ENCODE peak calls at places on chromosomes 12 and 14, in eight cellular contexts. P is COR-L47, G is GM23338, Q is ELF-1, C is substantia nigra, X is AG09309, W is BJ, D is colonic mucosa. A is an unnamed sample.

GRCh38 chr12:113200016-113200797 is 14.7 kb downstream of the RITA1 start:
- DNase-seq in G (no peak), D (no peak), Q (no peak), W (no peak), C (no peak), P (no peak), X (no peak), A (no peak)

GRCh38 chr12:76720068-76720467 is 43.8 kb upstream of the ZDHHC17 start:
- DNase-seq in X (no peak), D (no peak), W (no peak), C (no peak), P (no peak), G (no peak), Q (no peak), A (no peak)

GRCh38 chr12:54417712-54418440 is 1.2 kb downstream of the ITGA5 start:
- DNase-seq in P (no peak), Q (no peak), D (no peak), C (no peak), W (no peak), X (no peak), G (peak; percentile 52), A (no peak)

GRCh38 chr12:32988982-32989381 is 92.4 kb upstream of the PKP2 start:
- DNase-seq in C (no peak), X (no peak), W (no peak), G (peak; percentile 46), D (no peak), P (no peak), Q (no peak), A (no peak)

GRCh38 chr12:49296034-49296835 is 1.3 kb downstream of the PRPH start:
- DNase-seq in Q (peak; percentile 76), X (no peak), W (no peak), D (peak; percentile 73), P (peak; percentile 20), G (peak; percentile 78), C (no peak), A (peak; percentile 71)

GRCh38 chr14:59208224-59208814 is 19.9 kb downstream of the DAAM1 start:
- DNase-seq in D (no peak), C (no peak), P (no peak), W (no peak), Q (no peak), X (peak; percentile 58), G (no peak), A (no peak)

GRCh38 chr14:95472819-95473251 is 43.6 kb downstream of the SYNE3 start:
- DNase-seq in Q (no peak), D (no peak), X (no peak), G (no peak), P (no peak), C (no peak), W (no peak), A (no peak)

GRCh38 chr14:105060751-105061427 is 4.3 kb downstream of the GPR132 start:
- DNase-seq in C (peak; percentile 16), D (no peak), P (no peak), W (no peak), Q (no peak), G (no peak), X (no peak), A (no peak)

GRCh38 chr12:32261638-32262037 is 137.7 kb upstream of the FGD4 start:
- DNase-seq in P (no peak), W (no peak), X (no peak), D (no peak), C (no peak), G (peak; percentile 62), Q (no peak), A (no peak)

GRCh38 chr12:58529114-58529665 is 391.1 kb downstream of the LRIG3 start:
- DNase-seq in C (no peak), W (no peak), X (peak; percentile 10), G (no peak), Q (no peak), D (no peak), P (no peak), A (no peak)

GRCh38 chr12:2785017-2785416 is 9.8 kb upstream of the FKBP4 start:
- DNase-seq in Q (no peak), P (no peak), C (no peak), G (no peak), W (no peak), X (no peak), D (no peak), A (no peak)

GRCh38 chr12:106362971-106363370 is 5.4 kb downstream of the POLR3B start:
- DNase-seq in Q (no peak), X (no peak), G (no peak), P (no peak), C (no peak), D (no peak), W (no peak), A (no peak)

GRCh38 chr12:51048601-51049369 is 658 bp downstream of the LETMD1 start:
- DNase-seq in D (peak; percentile 24), W (no peak), P (no peak), C (no peak), G (no peak), Q (peak; percentile 38), X (no peak), A (no peak)

GRCh38 chr14:38944691-38945090 is 158.3 kb downstream of the SEC23A start:
- DNase-seq in G (no peak), W (no peak), P (no peak), Q (no peak), C (no peak), X (no peak), D (no peak), A (no peak)

GRCh38 chr14:89012272-89013097 is 188.0 kb downstream of the TTC8 start:
- DNase-seq in P (no peak), G (no peak), D (peak; percentile 46), X (no peak), W (no peak), Q (no peak), C (no peak), A (no peak)

GRCh38 chr14:79992799-79993198 is 218.5 kb downstream of the DIO2 start:
- DNase-seq in D (no peak), G (peak; percentile 57), Q (peak; percentile 73), W (no peak), C (no peak), P (no peak), X (no peak), A (no peak)

GRCh38 chr12:16008442-16008841 is 97.3 kb downstream of the DERA start:
- DNase-seq in Q (no peak), P (no peak), W (no peak), X (no peak), G (no peak), D (no peak), C (no peak), A (no peak)

GRCh38 chr14:99688210-99688581 is 4.1 kb downstream of the CYP46A1 start:
- DNase-seq in W (no peak), Q (no peak), G (no peak), C (no peak), D (peak; percentile 15), P (no peak), X (no peak), A (no peak)

GRCh38 chr12:28535216-28535615 is 345.0 kb downstream of the CCDC91 start:
- DNase-seq in G (no peak), Q (no peak), W (peak; percentile 9), X (peak; percentile 44), D (no peak), P (no peak), C (no peak), A (no peak)

GRCh38 chr12:100675432-100675831 is 101.9 kb downstream of the GAS2L3 start:
- DNase-seq in W (no peak), Q (no peak), X (peak; percentile 5), D (no peak), G (no peak), P (peak; percentile 87), C (no peak), A (peak; percentile 21)

GRCh38 chr14:95685978-95686922 is at the start of gene TCL1B:
- DNase-seq in X (no peak), Q (peak; percentile 56), G (peak; percentile 71), D (no peak), P (no peak), W (no peak), C (no peak), A (no peak)

GRCh38 chr14:106455026-106455425 is 928.6 kb downstream of the TMEM121 start:
- DNase-seq in Q (no peak), W (no peak), X (no peak), G (no peak), D (no peak), P (no peak), C (no peak), A (no peak)

GRCh38 chr14:90728951-90729350 is 87.3 kb downstream of the TTC7B start:
- DNase-seq in P (no peak), C (no peak), W (no peak), X (no peak), D (no peak), G (no peak), Q (no peak), A (no peak)

GRCh38 chr12:64670039-64670438 is 59.7 kb downstream of the RASSF3 start:
- DNase-seq in Q (no peak), C (no peak), D (no peak), W (no peak), X (no peak), G (no peak), P (no peak), A (no peak)

GRCh38 chr14:91067186-91067585 is 6.7 kb upstream of the RPS6KA5 start:
- DNase-seq in W (no peak), X (no peak), D (no peak), P (no peak), G (no peak), Q (no peak), C (no peak), A (no peak)

GRCh38 chr12:53696285-53696654 is 20.4 kb upstream of the ATP5MC2 start:
- DNase-seq in Q (peak; percentile 89), D (peak; percentile 88), G (peak; percentile 98), C (peak; percentile 69), P (peak; percentile 96), X (no peak), W (no peak), A (peak; percentile 72)

GRCh38 chr14:64755661-64756265 is 51.5 kb downstream of the PLEKHG3 start:
- DNase-seq in C (no peak), G (no peak), P (no peak), Q (no peak), D (peak; percentile 78), X (no peak), W (peak; percentile 46), A (peak; percentile 91)

GRCh38 chr12:78684419-78684818 is 180.2 kb upstream of the SYT1 start:
- DNase-seq in C (no peak), Q (no peak), P (no peak), W (no peak), D (no peak), X (no peak), G (no peak), A (no peak)

GRCh38 chr12:101207086-101207780 is 2.8 kb downstream of the SLC5A8 start:
- DNase-seq in C (no peak), Q (no peak), G (no peak), W (no peak), X (no peak), P (no peak), D (no peak), A (no peak)

GRCh38 chr12:108063192-108063591 is 65.9 kb upstream of the WSCD2 start:
- DNase-seq in W (no peak), G (peak; percentile 83), D (no peak), P (no peak), Q (no peak), C (no peak), X (no peak), A (no peak)

A was measured in left colon.